ENCODE peak calls at places on chromosomes 11 and 22, in nine cellular contexts. V, R, A, K, D, M, C, F and N are unnamed samples.

GRCh38 chr11:84817998-84818397 is 809.1 kb downstream of the DLG2 start:
- DNase-seq in V (peak; percentile 5), R (no peak), A (peak; percentile 51), K (peak; percentile 89), D (no peak), M (peak; percentile 68), C (no peak), F (peak; percentile 54), N (no peak)

GRCh38 chr11:73157141-73158010 is 15.3 kb upstream of the FCHSD2 start:
- DNase-seq in V (peak; percentile 81), R (no peak), A (peak; percentile 82), K (peak; percentile 18), D (peak; percentile 49), M (peak; percentile 73), C (no peak), F (peak; percentile 59), N (peak; percentile 89)

GRCh38 chr11:6315811-6316425 is 4.4 kb downstream of the CAVIN3 start:
- DNase-seq in V (peak; percentile 65), R (no peak), A (peak; percentile 55), K (peak; percentile 73), D (peak; percentile 47), M (peak; percentile 62), C (no peak), F (peak; percentile 57), N (peak; percentile 42)

GRCh38 chr11:44577231-44577834 is 11.9 kb downstream of the CD82 start:
- DNase-seq in V (no peak), R (no peak), A (no peak), K (no peak), D (no peak), M (no peak), C (no peak), F (no peak), N (no peak)

GRCh38 chr11:95827661-95828060 is 37.4 kb downstream of the CEP57 start:
- DNase-seq in V (peak; percentile 28), R (no peak), A (no peak), K (peak; percentile 54), D (no peak), M (peak; percentile 38), C (no peak), F (no peak), N (no peak)

GRCh38 chr11:86440305-86440716 is 65.6 kb downstream of the CCDC81 start:
- DNase-seq in V (peak; percentile 55), R (no peak), A (peak; percentile 87), K (peak; percentile 4), D (peak; percentile 62), M (peak; percentile 79), C (no peak), F (peak; percentile 53), N (no peak)

GRCh38 chr22:20000246-20001081 is 16.2 kb downstream of the ARVCF start:
- DNase-seq in V (no peak), R (no peak), A (no peak), K (no peak), D (peak; percentile 9), M (no peak), C (no peak), F (no peak), N (no peak)

GRCh38 chr11:70191495-70192140 is 11.5 kb upstream of the FADD start:
- DNase-seq in V (peak; percentile 49), R (peak; percentile 84), A (peak; percentile 45), K (peak; percentile 67), D (peak; percentile 74), M (peak; percentile 44), C (peak; percentile 36), F (peak; percentile 62), N (peak; percentile 31)

GRCh38 chr22:29626497-29627195 is 23.2 kb downstream of the NF2 start:
- DNase-seq in V (peak; percentile 91), R (no peak), A (peak; percentile 94), K (peak; percentile 67), D (no peak), M (peak; percentile 96), C (no peak), F (peak; percentile 66), N (peak; percentile 84)

GRCh38 chr22:20531404-20532181 is 24.2 kb downstream of the MED15 start:
- DNase-seq in V (peak; percentile 90), R (no peak), A (peak; percentile 95), K (peak; percentile 95), D (peak; percentile 66), M (peak; percentile 93), C (no peak), F (peak; percentile 78), N (peak; percentile 90)

GRCh38 chr11:62664405-62665074 is 470 bp downstream of the C11orf98 start:
- DNase-seq in V (peak; percentile 50), R (no peak), A (peak; percentile 67), K (peak; percentile 65), D (no peak), M (peak; percentile 30), C (no peak), F (no peak), N (no peak)

GRCh38 chr11:889261-889660 is 21.3 kb downstream of the CHID1 start:
- DNase-seq in V (no peak), R (no peak), A (no peak), K (no peak), D (no peak), M (no peak), C (no peak), F (no peak), N (no peak)

GRCh38 chr22:50507991-50508884 is at the start of gene NCAPH2:
- DNase-seq in V (peak; percentile 95), R (peak; percentile 99), A (peak; percentile 91), K (peak; percentile 96), D (peak; percentile 94), M (peak; percentile 94), C (peak; percentile 97), F (peak; percentile 88), N (peak; percentile 91)

GRCh38 chr11:114098927-114099326 is 39.4 kb downstream of the ZBTB16 start:
- DNase-seq in V (no peak), R (no peak), A (no peak), K (no peak), D (no peak), M (no peak), C (no peak), F (no peak), N (no peak)

GRCh38 chr11:36035454-36035853 is 91.6 kb downstream of the LDLRAD3 start:
- DNase-seq in V (no peak), R (no peak), A (no peak), K (no peak), D (no peak), M (no peak), C (no peak), F (no peak), N (no peak)

DNA sequence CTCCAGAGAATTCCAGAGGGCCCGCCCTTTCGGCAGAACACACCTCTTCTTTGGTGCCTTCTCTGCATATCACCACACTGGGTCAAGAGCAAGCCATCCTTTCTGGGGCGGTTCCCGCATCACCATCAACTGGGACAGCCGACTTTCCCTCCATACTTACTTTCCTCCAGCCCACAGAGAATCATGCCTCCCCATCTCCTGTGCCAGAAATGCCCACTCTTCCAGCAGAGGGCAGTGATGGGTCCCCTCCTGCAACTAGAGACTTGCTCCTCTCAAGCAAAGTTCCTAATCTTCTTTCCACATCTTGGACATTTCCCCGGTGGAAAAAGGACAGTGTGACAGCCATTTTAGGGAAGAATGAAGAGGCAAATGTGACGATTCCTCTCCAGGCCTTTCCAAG is 157.7 kb downstream of the C11orf91 start:
- DNase-seq in V (peak; percentile 40), R (no peak), A (peak; percentile 39), K (peak; percentile 65), D (peak; percentile 37), M (peak; percentile 46), C (no peak), F (peak; percentile 40), N (peak; percentile 37)
- TF ChIP-seq CTCF in V (peak; percentile 61), R (peak; percentile 72), A (peak; percentile 86), K (peak; percentile 38), D (peak; percentile 65), M (peak; percentile 57), C (no peak), F (peak; percentile 83), N (peak; percentile 81)

GRCh38 chr11:76947790-76948189 is 86.4 kb upstream of the B3GNT6 start:
- DNase-seq in V (no peak), R (no peak), A (no peak), K (no peak), D (no peak), M (no peak), C (no peak), F (no peak), N (no peak)
- TF ChIP-seq CTCF in V (no peak), R (no peak), A (no peak), K (no peak), D (no peak), M (no peak), C (no peak), F (no peak), N (no peak)

GRCh38 chr11:2143652-2144548 is 4.7 kb upstream of the IGF2 start:
- DNase-seq in V (no peak), R (no peak), A (no peak), K (no peak), D (no peak), M (no peak), C (no peak), F (no peak), N (no peak)
- TF ChIP-seq CTCF in V (peak; percentile 1), R (peak; percentile 30), A (no peak), K (no peak), D (no peak), M (no peak), C (no peak), F (no peak), N (peak; percentile 31)

DNA sequence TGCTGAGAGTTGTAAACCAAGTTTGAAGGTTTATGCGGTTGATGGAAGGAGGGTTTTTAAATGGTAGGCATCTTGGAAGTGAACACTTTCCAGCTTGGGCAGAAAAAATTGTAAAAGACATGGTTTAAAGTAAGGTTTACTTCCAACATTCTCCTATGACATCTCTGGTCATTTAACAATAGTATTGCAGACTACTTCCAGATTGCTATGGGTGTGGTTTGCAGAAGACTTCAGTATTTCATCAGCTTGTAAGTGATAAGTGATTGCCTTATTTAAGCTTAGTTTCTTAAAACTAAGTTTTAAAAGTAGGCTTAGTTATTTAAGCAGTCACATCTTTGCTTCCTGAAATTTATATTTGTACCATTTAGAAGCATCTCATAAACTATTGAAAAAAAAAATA is 7.2 kb upstream of the STT3A start:
- DNase-seq in V (no peak), R (no peak), A (no peak), K (no peak), D (no peak), M (no peak), C (no peak), F (no peak), N (no peak)
- TF ChIP-seq CTCF in V (no peak), R (no peak), A (no peak), K (no peak), D (no peak), M (no peak), C (no peak), F (no peak), N (no peak)

GRCh38 chr22:22400099-22400498 is 108.4 kb downstream of the ZNF280B start:
- DNase-seq in V (no peak), R (no peak), A (no peak), K (no peak), D (no peak), M (no peak), C (no peak), F (no peak), N (no peak)
- TF ChIP-seq CTCF in V (no peak), R (no peak), A (no peak), K (no peak), D (no peak), M (no peak), C (no peak), F (no peak), N (peak; percentile 23)